ENCODE peak calls at places on chromosomes 5 and 9, in six cellular contexts. N is GM12878, S is HCT116, V is HepG2, F is K562, U is H1. R is an unnamed sample.

GRCh38 chr9:3732077-3733038 is 206.6 kb upstream of the RFX3 start:
- DNase-seq in N (peak; percentile 64), V (peak; percentile 70), F (peak; percentile 23), U (peak; percentile 25), S (peak; percentile 73), R (peak; percentile 69)

GRCh38 chr9:12958708-12959107 is 183.9 kb downstream of the LURAP1L start:
- DNase-seq in U (no peak), F (no peak), N (no peak), V (no peak), S (no peak), R (no peak)

GRCh38 chr9:99135498-99135897 is 30.6 kb downstream of the TGFBR1 start:
- DNase-seq in V (no peak), S (no peak), N (no peak), F (no peak), U (no peak), R (no peak)

GRCh38 chr5:112165897-112166737 is 253.0 kb downstream of the EPB41L4A start:
- DNase-seq in V (peak; percentile 41), S (no peak), F (no peak), N (no peak), U (peak; percentile 51), R (peak; percentile 52)

GRCh38 chr5:997001-997474 is 11.6 kb upstream of the NKD2 start:
- DNase-seq in S (no peak), V (peak; percentile 35), N (no peak), F (peak; percentile 70), U (no peak), R (no peak)

GRCh38 chr9:95508242-95508967 is 8.4 kb downstream of the PTCH1 start:
- DNase-seq in F (no peak), U (no peak), N (no peak), V (no peak), S (no peak), R (no peak)

GRCh38 chr5:38600334-38601045 is 44.0 kb upstream of the LIFR start:
- DNase-seq in S (no peak), F (no peak), V (no peak), U (no peak), N (no peak), R (no peak)

GRCh38 chr9:130042406-130042930 is 521 bp downstream of the FNBP1 start:
- DNase-seq in N (no peak), F (peak; percentile 48), V (no peak), S (no peak), U (no peak), R (no peak)

GRCh38 chr9:6562194-6562593 is 83.3 kb downstream of the GLDC start:
- DNase-seq in N (no peak), V (no peak), U (no peak), S (no peak), F (no peak), R (no peak)

DNA sequence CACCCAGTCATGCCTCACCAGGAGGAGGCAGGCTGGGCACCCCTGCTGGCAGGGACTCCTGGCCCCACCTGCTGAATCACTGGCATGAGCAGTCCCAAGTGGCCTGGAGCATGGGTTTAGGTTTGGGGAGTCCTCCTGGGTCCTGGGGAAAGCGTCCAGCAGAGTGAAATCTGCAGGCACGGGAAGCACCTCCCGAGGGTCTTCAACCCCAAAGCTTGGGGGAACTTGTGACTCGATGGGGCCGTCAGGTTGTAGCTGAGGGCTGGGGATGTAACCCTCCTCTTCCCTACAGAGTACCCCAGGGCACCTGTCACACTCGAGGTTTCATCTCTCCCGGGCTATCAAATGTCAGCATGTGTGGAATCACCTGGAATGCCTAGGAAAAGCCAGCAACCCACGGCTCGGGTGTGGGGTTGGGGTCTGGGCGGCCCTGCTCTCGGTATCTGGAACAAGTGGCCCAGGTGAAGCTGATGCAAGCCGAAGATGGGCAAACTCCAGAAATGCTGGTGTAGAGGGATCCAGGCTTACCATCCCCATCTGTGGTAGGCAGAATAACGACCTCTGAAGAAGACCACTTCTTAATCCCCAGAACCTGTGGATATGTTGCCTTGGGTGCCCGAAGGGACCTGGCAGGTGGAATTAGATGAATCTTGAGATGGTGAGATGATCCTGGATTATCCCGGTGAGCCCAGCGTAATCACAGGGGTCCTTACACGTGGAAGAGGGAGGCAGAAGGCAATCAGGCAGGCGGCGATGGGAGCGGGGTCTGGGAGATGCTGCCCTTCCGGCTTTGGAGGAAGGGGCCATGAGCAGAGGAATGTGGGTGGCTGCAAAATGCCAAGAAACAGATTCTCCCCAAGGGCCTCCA is 6.1 kb upstream of the RASGEF1C start:
- DNase-seq in N (no peak), U (no peak), F (no peak), S (no peak), V (no peak), R (no peak)
- H3K9me3 ChIP-seq in N (no peaks in the 10 kb centered on the region), U (peaks cover 2% of the 10 kb centered on the region), F (no peaks in the 10 kb centered on the region), S (no peaks in the 10 kb centered on the region), V (no peaks in the 10 kb centered on the region), R (no peaks in the 10 kb centered on the region)

DNA sequence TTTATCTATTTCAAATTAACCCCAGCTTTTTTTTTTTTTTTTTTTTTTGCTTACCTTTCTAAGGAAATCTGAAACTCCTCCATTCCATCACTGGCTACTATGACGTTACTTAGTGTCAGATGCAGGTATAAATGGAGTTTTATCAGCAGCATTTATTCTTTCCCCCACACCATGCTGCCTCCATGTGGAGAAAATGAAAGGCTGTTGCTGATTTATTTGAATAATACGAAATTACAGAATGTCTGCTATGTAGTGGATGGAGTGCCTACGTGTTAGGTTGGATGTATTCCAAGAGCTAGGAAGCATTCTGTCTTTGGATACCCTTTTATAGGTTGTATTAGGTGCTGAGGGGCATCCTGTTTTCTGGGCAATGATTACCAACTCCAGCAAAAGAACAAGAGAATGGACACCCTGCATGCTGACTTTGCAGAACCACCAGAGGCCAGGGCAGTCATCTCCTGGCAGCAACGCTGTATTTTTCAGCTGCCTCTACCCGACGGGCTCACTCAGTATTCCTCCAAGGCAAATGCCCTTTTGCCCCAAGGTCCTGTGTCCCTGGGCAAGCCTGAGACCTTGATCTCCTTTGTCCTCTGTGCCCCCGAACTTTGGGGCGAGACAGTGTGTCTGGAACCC is 199.5 kb downstream of the ALDH1A1 start:
- DNase-seq in U (no peak), F (no peak), V (no peak), N (no peak), S (no peak), R (no peak)
- TF ChIP-seq ZNF274 in U (no peak), F (no peak), V (no peak), N (no peak), S (no peak), R (no peak)

GRCh38 chr5:98935206-98935605 is 6.4 kb upstream of the CHD1 start:
- DNase-seq in U (no peak), S (no peak), N (no peak), F (no peak), V (no peak), R (no peak)

GRCh38 chr5:98940586-98940985 is 11.8 kb upstream of the CHD1 start:
- DNase-seq in N (no peak), V (no peak), F (no peak), S (no peak), U (no peak), R (no peak)

GRCh38 chr5:98938459-98938858 is 9.7 kb upstream of the CHD1 start:
- DNase-seq in U (no peak), F (no peak), V (peak; percentile 67), S (no peak), N (no peak), R (no peak)

GRCh38 chr5:98934581-98934980 is 5.8 kb upstream of the CHD1 start:
- DNase-seq in S (no peak), F (no peak), U (no peak), V (no peak), N (no peak), R (no peak)

GRCh38 chr5:98936948-98937715 is 8.3 kb upstream of the CHD1 start:
- DNase-seq in V (no peak), N (no peak), F (no peak), U (no peak), S (no peak), R (no peak)
- H3K4me1 ChIP-seq in V (peaks cover 15% of the 10 kb centered on the region), N (peaks cover 11% of the 10 kb centered on the region), F (no peaks in the 10 kb centered on the region), U (no peaks in the 10 kb centered on the region), S (no peaks in the 10 kb centered on the region), R (no peaks in the 10 kb centered on the region)

DNA sequence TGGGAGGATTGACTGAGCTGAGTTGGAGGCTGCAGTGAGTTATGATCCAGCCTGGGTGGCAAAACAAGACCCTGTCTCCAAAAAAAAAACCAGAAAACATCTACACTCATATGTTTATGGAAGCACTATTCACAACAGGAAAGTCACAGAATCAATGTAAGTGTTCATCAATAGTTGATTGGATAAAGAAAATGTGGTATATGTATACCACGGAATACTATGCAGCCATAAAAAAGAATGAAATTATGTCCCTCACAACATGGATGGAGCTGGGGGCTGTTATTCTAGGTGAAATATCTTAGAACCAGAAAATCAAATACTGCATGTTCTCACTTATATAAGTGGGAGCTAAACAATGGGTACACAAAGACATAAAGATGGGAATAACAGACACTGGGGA is 2.8 kb upstream of the SLC25A2 start:
- DNase-seq in V (no peak), F (no peak), N (no peak), S (no peak), U (no peak), R (no peak)
- H3K9me3 ChIP-seq in V (peaks cover 46% of the 10 kb centered on the region), F (peaks cover 2% of the 10 kb centered on the region), N (peaks cover 5% of the 10 kb centered on the region), S (no peaks in the 10 kb centered on the region), U (peaks cover 17% of the 10 kb centered on the region), R (no peaks in the 10 kb centered on the region)

GRCh38 chr9:86944974-86945867 is 2.1 kb downstream of the GAS1 start:
- DNase-seq in U (no peak), F (no peak), N (no peak), V (no peak), S (no peak), R (no peak)
- TF ChIP-seq ZNF274 in U (no peak), F (no peak), N (no peak), V (no peak), S (no peak), R (no peak)

R was measured in NT2/D1.